ENCODE peak calls at places on chromosomes 4 and X, in ten cellular contexts. Q is brain microvascular endothelial cell; X is omental fat pad; R is CD4-positive, alpha-beta T cell; V is AG08396; S is transverse colon; A is fibroblast of lung; K is HepG2; B is left ventricle myocardium inferior; E is central memory CD4-positive, alpha-beta T cell. D is an unnamed sample.
A peak's percentile ranks its signal among the peaks of the same experiment; 100 is the strongest.

GRCh38 chr4:17664755-17665154 is 50.3 kb downstream of the MED28 start:
- DNase-seq in R (no peak), S (no peak), B (no peak), V (no peak), E (no peak), X (no peak), K (no peak), Q (no peak), A (no peak), D (no peak)

GRCh38 chrX:37509349-37509748 is 62.1 kb upstream of the LANCL3 start:
- DNase-seq in X (no peak), E (no peak), K (no peak), V (no peak), S (no peak), B (no peak), R (no peak), A (peak; percentile 5), Q (peak; percentile 6), D (peak; percentile 12)

GRCh38 chr4:21688596-21689265 is 259.8 kb downstream of the KCNIP4 start:
- DNase-seq in B (no peak), Q (no peak), E (no peak), V (no peak), S (no peak), K (no peak), X (no peak), A (no peak), R (no peak), D (no peak)

GRCh38 chr4:142347241-142347640 is 498.9 kb downstream of the INPP4B start:
- DNase-seq in A (peak; percentile 49), K (no peak), E (no peak), S (no peak), X (no peak), B (no peak), V (no peak), R (no peak), Q (peak; percentile 40), D (peak; percentile 58)

GRCh38 chr4:128686032-128686465 is 123.5 kb upstream of the JADE1 start:
- DNase-seq in Q (peak; percentile 13), X (no peak), K (peak; percentile 20), B (no peak), S (no peak), E (no peak), R (no peak), V (no peak), A (peak; percentile 27), D (no peak)

GRCh38 chr4:141660880-141661279 is 24.5 kb downstream of the IL15 start:
- DNase-seq in S (no peak), R (no peak), K (no peak), Q (no peak), B (no peak), V (no peak), X (no peak), A (no peak), E (no peak), D (no peak)

GRCh38 chrX:48509619-48510018 is 827 bp downstream of the PORCN start:
- DNase-seq in S (no peak), Q (no peak), K (no peak), B (no peak), R (no peak), E (no peak), A (no peak), X (no peak), V (no peak), D (no peak)

GRCh38 chrX:16772460-16772859 is 13.8 kb upstream of the TXLNG start:
- DNase-seq in A (no peak), V (no peak), K (peak; percentile 70), Q (no peak), B (no peak), X (no peak), E (no peak), R (no peak), S (no peak), D (peak; percentile 42)

GRCh38 chr4:1096841-1097240 is 16.5 kb downstream of the RNF212 start:
- DNase-seq in K (no peak), R (no peak), A (no peak), E (no peak), Q (no peak), B (no peak), V (no peak), X (no peak), S (no peak), D (no peak)

GRCh38 chrX:10518073-10518472 is 102.3 kb downstream of the MID1 start:
- DNase-seq in Q (no peak), B (no peak), V (no peak), K (peak; percentile 13), A (no peak), X (no peak), E (no peak), S (no peak), R (no peak), D (no peak)

GRCh38 chr4:145731026-145731425 is 51.1 kb downstream of the C4orf51 start:
- DNase-seq in S (peak; percentile 60), R (no peak), X (no peak), E (no peak), A (peak; percentile 80), K (peak; percentile 77), V (no peak), B (no peak), Q (no peak), D (peak; percentile 80)

GRCh38 chrX:108053218-108053617 is 8.4 kb downstream of the VSIG1 start:
- DNase-seq in V (no peak), X (no peak), S (no peak), Q (no peak), K (no peak), E (no peak), A (no peak), B (no peak), R (no peak), D (no peak)